ENCODE peak calls at places on chromosome 12, in five cellular contexts. O is heart left ventricle, V is cardiac fibroblast, A is epithelial cell of esophagus, L is PC-9. Q is an unnamed sample.

GRCh38 chr12:93402333-93403311 is 24.9 kb downstream of the NUDT4 start:
- DNase-seq in L (no peak), V (no peak), A (no peak), O (no peak), Q (no peak)

GRCh38 chr12:5921966-5922365 is 23.1 kb downstream of the ANO2 start:
- DNase-seq in A (no peak), O (no peak), L (no peak), V (no peak), Q (no peak)

GRCh38 chr12:46774011-46774633 is 51.7 kb downstream of the SLC38A4 start:
- DNase-seq in L (no peak), A (no peak), V (peak; percentile 70), O (no peak), Q (peak; percentile 44)

GRCh38 chr12:124592050-124592449 is 24.6 kb upstream of the NCOR2 start:
- DNase-seq in V (peak; percentile 85), O (no peak), L (no peak), A (peak; percentile 72), Q (peak; percentile 77)

GRCh38 chr12:109582636-109583035 is 9.0 kb downstream of the MVK start:
- DNase-seq in L (peak; percentile 79), A (peak; percentile 51), V (no peak), O (peak; percentile 44), Q (no peak)

GRCh38 chr12:66733839-66734238 is 55.0 kb upstream of the GRIP1 start:
- DNase-seq in L (no peak), A (no peak), V (no peak), O (no peak), Q (no peak)

GRCh38 chr12:6451348-6452244 is at the start of gene TAPBPL:
- DNase-seq in A (peak; percentile 71), O (peak; percentile 89), L (peak; percentile 85), V (peak; percentile 78), Q (peak; percentile 90)

GRCh38 chr12:124746649-124747425 is 116.8 kb downstream of the SCARB1 start:
- DNase-seq in L (no peak), O (no peak), A (no peak), V (no peak), Q (no peak)

GRCh38 chr12:2652011-2652400 is 142.8 kb upstream of the FKBP4 start:
- DNase-seq in V (no peak), O (no peak), L (no peak), A (no peak), Q (no peak)

GRCh38 chr12:101552277-101552676 is 42.5 kb upstream of the MYBPC1 start:
- DNase-seq in L (no peak), O (no peak), V (peak; percentile 38), A (peak; percentile 39), Q (peak; percentile 6)

GRCh38 chr12:62194616-62195015 is 65.6 kb upstream of the USP15 start:
- DNase-seq in V (peak; percentile 43), A (peak; percentile 86), L (no peak), O (no peak), Q (peak; percentile 17)

GRCh38 chr12:79886917-79887519 is 47.9 kb downstream of the PPP1R12A start:
- DNase-seq in O (no peak), L (no peak), A (peak; percentile 65), V (peak; percentile 75), Q (peak; percentile 69)

GRCh38 chr12:9273276-9273675 is 65.1 kb upstream of the PZP start:
- DNase-seq in A (peak; percentile 34), L (no peak), O (no peak), V (peak; percentile 61), Q (peak; percentile 66)

GRCh38 chr12:107318804-107319535 is 225.6 kb upstream of the CRY1 start:
- DNase-seq in V (peak; percentile 68), A (peak; percentile 63), O (peak; percentile 60), L (peak; percentile 24), Q (no peak)

GRCh38 chr12:112216223-112216622 is 90.9 kb downstream of the TRAFD1 start:
- DNase-seq in L (no peak), A (no peak), V (no peak), O (no peak), Q (no peak)

GRCh38 chr12:10632226-10632625 is 18.8 kb upstream of the MAGOHB start:
- DNase-seq in V (peak; percentile 15), O (no peak), A (no peak), L (no peak), Q (peak; percentile 31)

GRCh38 chr12:28606967-28607557 is 416.8 kb downstream of the CCDC91 start:
- DNase-seq in V (no peak), A (no peak), O (no peak), L (no peak), Q (no peak)

GRCh38 chr12:129564768-129565167 is 339.1 kb downstream of the TMEM132D start:
- DNase-seq in L (no peak), O (no peak), V (no peak), A (no peak), Q (no peak)

GRCh38 chr12:70327541-70327940 is 38.5 kb upstream of the KCNMB4 start:
- DNase-seq in L (no peak), A (no peak), V (peak; percentile 2), O (no peak), Q (no peak)

GRCh38 chr12:45215419-45216296 is at the start of gene ANO6:
- DNase-seq in L (peak; percentile 76), V (peak; percentile 88), O (peak; percentile 94), A (peak; percentile 91), Q (peak; percentile 97)

GRCh38 chr12:93908846-93909592 is 231.8 kb downstream of the CRADD start:
- DNase-seq in L (peak; percentile 37), O (no peak), V (peak; percentile 85), A (peak; percentile 87), Q (no peak)

GRCh38 chr12:30828686-30829085 is 73.9 kb upstream of the CAPRIN2 start:
- DNase-seq in A (no peak), O (no peak), L (no peak), V (no peak), Q (no peak)

GRCh38 chr12:124296295-124296915 is 1.5 kb downstream of the RFLNA start:
- DNase-seq in L (no peak), V (no peak), O (peak; percentile 51), A (peak; percentile 42), Q (no peak)

GRCh38 chr12:132249747-132250478 is 79.5 kb downstream of the GALNT9 start:
- DNase-seq in L (no peak), V (no peak), A (no peak), O (peak; percentile 41), Q (no peak)

GRCh38 chr12:59149995-59150642 is 229.8 kb upstream of the LRIG3 start:
- DNase-seq in O (no peak), V (peak; percentile 90), A (peak; percentile 84), L (peak; percentile 6), Q (peak; percentile 85)

GRCh38 chr12:52551466-52551865 is 1.5 kb downstream of the KRT71 start:
- DNase-seq in O (peak; percentile 73), V (no peak), L (peak; percentile 18), A (no peak), Q (no peak)

GRCh38 chr12:102326987-102327386 is 129.4 kb upstream of the PMCH start:
- DNase-seq in V (no peak), A (no peak), O (no peak), L (no peak), Q (no peak)

GRCh38 chr12:131914179-131914702 is 14.8 kb upstream of the PUS1 start:
- DNase-seq in V (no peak), A (no peak), O (peak; percentile 52), L (no peak), Q (no peak)

GRCh38 chr12:88985011-88985410 is 367.3 kb downstream of the DUSP6 start:
- DNase-seq in V (no peak), O (no peak), A (no peak), L (no peak), Q (no peak)

GRCh38 chr12:105226219-105226618 is 9.8 kb downstream of the APPL2 start:
- DNase-seq in V (peak; percentile 92), L (no peak), O (no peak), A (no peak), Q (peak; percentile 97)

GRCh38 chr12:68932123-68932700 is 759 bp downstream of the CPM start:
- DNase-seq in L (no peak), O (no peak), V (no peak), A (no peak), Q (no peak)

GRCh38 chr12:94673951-94674570 is 23.7 kb upstream of the TMCC3 start:
- DNase-seq in O (no peak), V (no peak), A (no peak), L (no peak), Q (no peak)

GRCh38 chr12:50536831-50537537 is 32.2 kb downstream of the DIP2B start:
- DNase-seq in A (peak; percentile 65), O (no peak), L (no peak), V (no peak), Q (no peak)

GRCh38 chr12:52691765-52692150 is 11.6 kb upstream of the KRT1 start:
- DNase-seq in A (no peak), O (no peak), V (no peak), L (no peak), Q (no peak)

GRCh38 chr12:81598205-81598604 is 160.9 kb downstream of the PPFIA2 start:
- DNase-seq in A (no peak), V (no peak), L (no peak), O (no peak), Q (no peak)
- TF ChIP-seq CTCF in A (no peak), V (no peak), L (no peak), O (no peak), Q (no peak)

GRCh38 chr12:11653215-11653753 is 3.8 kb downstream of the ETV6 start:
- DNase-seq in L (no peak), V (peak; percentile 21), O (no peak), A (no peak), Q (no peak)
- H3K4me3 ChIP-seq in L (no peak overlapping the region), V (no peak overlapping the region), O (peak overlapping the region; percentile 79), A (no peak overlapping the region), Q (peak overlapping the region; percentile 70)

GRCh38 chr12:19992311-19992710 is 376.0 kb upstream of the PDE3A start:
- DNase-seq in V (no peak), L (no peak), O (no peak), A (no peak), Q (no peak)

GRCh38 chr12:19998968-19999792 is 369.2 kb upstream of the PDE3A start:
- DNase-seq in V (no peak), O (no peak), A (no peak), L (no peak), Q (no peak)

GRCh38 chr12:19999793-20000138 is 368.6 kb upstream of the PDE3A start:
- DNase-seq in L (no peak), A (no peak), O (no peak), V (no peak), Q (no peak)

GRCh38 chr12:19997996-19998395 is 370.3 kb upstream of the PDE3A start:
- DNase-seq in O (no peak), V (no peak), L (no peak), A (no peak), Q (no peak)

DNA sequence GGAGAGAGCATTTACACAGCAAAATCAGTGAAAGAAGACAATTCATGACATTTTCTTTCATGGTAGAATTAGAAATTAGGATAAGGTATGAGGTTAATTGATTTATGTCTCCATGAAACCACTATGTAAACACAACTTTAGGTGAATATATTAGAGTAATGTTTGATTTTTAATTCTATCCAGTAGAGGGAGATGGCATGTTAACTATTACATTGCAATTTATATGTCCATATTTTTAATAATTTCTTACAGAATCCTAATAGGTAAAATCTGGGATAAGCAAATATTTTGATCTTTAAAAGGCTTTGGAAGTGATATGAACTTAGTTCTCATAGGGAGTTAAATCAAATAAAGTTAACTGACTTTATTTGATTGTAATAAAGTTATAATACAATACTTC is 373.4 kb upstream of the PDE3A start:
- DNase-seq in A (no peak), O (no peak), L (no peak), V (peak; percentile 36), Q (no peak)
- TF ChIP-seq CTCF in A (no peak), O (peak; percentile 25), L (no peak), V (peak; percentile 27), Q (no peak)

GRCh38 chr12:91139981-91140659 is 28.8 kb upstream of the LUM start:
- DNase-seq in L (no peak), V (peak; percentile 93), A (peak; percentile 27), O (no peak), Q (peak; percentile 91)
- H3K4me3 ChIP-seq in L (no peak overlapping the region), V (no peak overlapping the region), A (no peak overlapping the region), O (no peak overlapping the region), Q (no peak overlapping the region)

Q was measured in foreskin fibroblast.